ENCODE peak calls at places on chromosomes 12 and 14, in ten cellular contexts. B is astrocyte; U is OCI-LY7; I is Daoy; X is stimulated activated CD8-positive, alpha-beta memory T cell treated with anti-CD3 and anti-CD28 coated beads, Interleukin-4, amount 100 ng/mL, for 1 hour; P is suprapubic skin; L is T-helper 2 cell; K is hepatocyte; O is cardiac muscle cell; F is fibroblast of gingiva. J is an unnamed sample.

GRCh38 chr12:22064968-22065367 is 18.9 kb downstream of the CMAS start:
- DNase-seq in B (no peak), U (no peak), I (no peak), X (no peak), P (no peak), L (no peak), K (no peak), O (no peak), F (no peak), J (no peak)

GRCh38 chr12:57404966-57405640 is 25.7 kb downstream of the R3HDM2 start:
- DNase-seq in B (no peak), U (no peak), I (no peak), X (no peak), P (no peak), L (no peak), K (no peak), O (no peak), F (no peak), J (no peak)

GRCh38 chr14:74507796-74508195 is 14.2 kb downstream of the ISCA2 start:
- DNase-seq in B (no peak), U (no peak), I (no peak), X (no peak), P (no peak), L (no peak), K (no peak), O (no peak), F (no peak), J (no peak)

GRCh38 chr12:20963303-20963702 is 152.8 kb downstream of the SLCO1B3 start:
- DNase-seq in B (no peak), U (no peak), I (no peak), X (no peak), P (no peak), L (no peak), K (no peak), O (no peak), F (no peak), J (no peak)

GRCh38 chr12:120366341-120366705 is 2.6 kb downstream of the MSI1 start:
- DNase-seq in B (no peak), U (no peak), I (no peak), X (no peak), P (no peak), L (no peak), K (no peak), O (no peak), F (no peak), J (no peak)

GRCh38 chr14:31138301-31138700 is 69.3 kb downstream of the HECTD1 start:
- DNase-seq in B (no peak), U (no peak), I (no peak), X (no peak), P (no peak), L (no peak), K (no peak), O (peak), F (no peak), J (no peak)

GRCh38 chr12:49413010-49413409 is 45.7 kb downstream of the SPATS2 start:
- DNase-seq in B (no peak), U (no peak), I (no peak), X (no peak), P (no peak), L (no peak), K (no peak), O (peak), F (no peak), J (no peak)

GRCh38 chr14:68959035-68959434 is 20.1 kb downstream of the ACTN1 start:
- DNase-seq in B (no peak), U (no peak), I (no peak), X (no peak), P (no peak), L (no peak), K (no peak), O (no peak), F (no peak), J (no peak)

GRCh38 chr14:100898935-100899840 is 4.3 kb downstream of the RTL1 start:
- DNase-seq in B (no peak), U (no peak), I (peak), X (no peak), P (no peak), L (no peak), K (peak), O (peak), F (no peak), J (peak)

GRCh38 chr12:11499802-11500201 is 104.4 kb upstream of the PRB2 start:
- DNase-seq in B (no peak), U (no peak), I (no peak), X (no peak), P (no peak), L (no peak), K (no peak), O (no peak), F (no peak), J (no peak)

GRCh38 chr12:75447695-75448393 is 32.7 kb upstream of the GLIPR1 start:
- DNase-seq in B (no peak), U (no peak), I (no peak), X (no peak), P (no peak), L (no peak), K (no peak), O (no peak), F (no peak), J (no peak)

GRCh38 chr12:76688001-76688400 is 75.9 kb upstream of the ZDHHC17 start:
- DNase-seq in B (peak), U (no peak), I (peak), X (no peak), P (no peak), L (no peak), K (no peak), O (peak), F (peak), J (no peak)

GRCh38 chr14:85118274-85118673 is 411.7 kb upstream of the FLRT2 start:
- DNase-seq in B (no peak), U (no peak), I (no peak), X (no peak), P (no peak), L (no peak), K (no peak), O (peak), F (no peak), J (no peak)

GRCh38 chr12:49537231-49537708 is 1.6 kb upstream of the KCNH3 start:
- DNase-seq in B (no peak), U (no peak), I (no peak), X (no peak), P (no peak), L (no peak), K (peak), O (no peak), F (no peak), J (no peak)

GRCh38 chr14:85532570-85532969 is 2.6 kb downstream of the FLRT2 start:
- DNase-seq in B (no peak), U (no peak), I (no peak), X (no peak), P (no peak), L (no peak), K (no peak), O (no peak), F (no peak), J (no peak)

GRCh38 chr12:12890492-12890814 is 909 bp upstream of the GPRC5A start:
- DNase-seq in B (no peak), U (no peak), I (no peak), X (no peak), P (no peak), L (no peak), K (no peak), O (peak), F (no peak), J (no peak)

GRCh38 chr14:74531467-74531866 is 37.9 kb downstream of the ISCA2 start:
- DNase-seq in B (no peak), U (no peak), I (peak), X (no peak), P (no peak), L (no peak), K (peak), O (peak), F (peak), J (peak)

GRCh38 chr14:104245075-104245474 is 106.7 kb downstream of the KIF26A start:
- DNase-seq in B (no peak), U (no peak), I (no peak), X (no peak), P (no peak), L (no peak), K (no peak), O (no peak), F (no peak), J (peak)

GRCh38 chr12:71721781-71722511 is 32.7 kb upstream of the RAB21 start:
- DNase-seq in B (no peak), U (no peak), I (no peak), X (no peak), P (no peak), L (no peak), K (no peak), O (peak), F (no peak), J (no peak)

GRCh38 chr12:111937429-111937828 is 75.5 kb downstream of the TMEM116 start:
- DNase-seq in B (peak), U (no peak), I (no peak), X (no peak), P (no peak), L (no peak), K (no peak), O (peak), F (no peak), J (no peak)

GRCh38 chr14:24135834-24136683 is at the start of gene PSME1:
- DNase-seq in B (peak), U (peak), I (peak), X (peak), P (peak), L (peak), K (peak), O (peak), F (peak), J (peak)

GRCh38 chr14:102155150-102155549 is 15.5 kb downstream of the WDR20 start:
- DNase-seq in B (peak), U (no peak), I (peak), X (no peak), P (no peak), L (no peak), K (peak), O (peak), F (no peak), J (no peak)

GRCh38 chr12:62335801-62336200 is 75.6 kb downstream of the USP15 start:
- DNase-seq in B (no peak), U (no peak), I (no peak), X (no peak), P (no peak), L (no peak), K (no peak), O (no peak), F (no peak), J (no peak)

GRCh38 chr12:4450551-4451112 is 5.0 kb upstream of the FGF6 start:
- DNase-seq in B (no peak), U (no peak), I (peak), X (no peak), P (no peak), L (no peak), K (no peak), O (no peak), F (no peak), J (peak)

GRCh38 chr12:99053599-99054362 is 408.7 kb downstream of the APAF1 start:
- DNase-seq in B (peak), U (no peak), I (peak), X (no peak), P (no peak), L (no peak), K (no peak), O (no peak), F (no peak), J (no peak)

J was measured in H1.